ENCODE peak calls at places on chromosomes 5 and 9, in seven cellular contexts. K, Q, P, O, E, F and T are unnamed samples.

GRCh38 chr9:124309665-124310064 is 51.9 kb downstream of the NEK6 start:
- DNase-seq in F (peak; percentile 97), Q (peak; percentile 91), O (peak; percentile 44), K (peak; percentile 97), P (peak; percentile 95), E (no peak), T (peak; percentile 95)

GRCh38 chr5:6843821-6844220 is 130.6 kb downstream of the TENT4A start:
- DNase-seq in K (no peak), E (no peak), F (no peak), P (no peak), O (no peak), Q (no peak), T (no peak)

GRCh38 chr9:70475211-70475610 is 60.8 kb upstream of the KLF9 start:
- DNase-seq in K (no peak), P (no peak), F (no peak), O (no peak), E (peak; percentile 79), Q (peak; percentile 45), T (no peak)

GRCh38 chr5:132138260-132138659 is 64.7 kb downstream of the CSF2 start:
- DNase-seq in F (peak; percentile 54), P (peak; percentile 51), K (peak; percentile 47), Q (no peak), O (no peak), E (no peak), T (peak; percentile 69)

GRCh38 chr5:43646997-43647396 is 44.0 kb downstream of the NNT start:
- DNase-seq in O (no peak), Q (no peak), P (no peak), K (no peak), F (peak; percentile 41), E (no peak), T (peak; percentile 30)

GRCh38 chr9:86632537-86632936 is 278.3 kb upstream of the TUT7 start:
- DNase-seq in K (no peak), O (no peak), F (no peak), Q (no peak), E (no peak), P (no peak), T (no peak)

GRCh38 chr9:85941617-85941930 is 628 bp downstream of the NAA35 start:
- DNase-seq in O (no peak), P (no peak), F (no peak), E (no peak), Q (no peak), K (no peak), T (peak; percentile 8)

GRCh38 chr5:157506066-157506590 is 46.1 kb downstream of the NIPAL4 start:
- DNase-seq in K (peak; percentile 66), Q (no peak), O (no peak), P (no peak), E (no peak), F (no peak), T (peak; percentile 38)

GRCh38 chr5:172492097-172492840 is 37.9 kb upstream of the SH3PXD2B start:
- DNase-seq in O (no peak), Q (no peak), F (no peak), P (no peak), K (no peak), E (no peak), T (no peak)

GRCh38 chr9:6049798-6050197 is 34.4 kb upstream of the RANBP6 start:
- DNase-seq in K (no peak), P (no peak), O (no peak), E (peak; percentile 25), F (no peak), Q (no peak), T (peak; percentile 26)

GRCh38 chr5:129459485-129460120 is 495 bp upstream of the ADAMTS19 start:
- DNase-seq in K (peak; percentile 48), E (peak; percentile 22), P (no peak), O (peak; percentile 16), F (peak; percentile 3), Q (no peak), T (peak; percentile 59)
- H3K4me3 ChIP-seq in K (peak overlapping the region; percentile 50), E (peak overlapping the region; percentile 11), P (peak overlapping the region; percentile 37), O (peak overlapping the region; percentile 65), F (peak overlapping the region; percentile 25), Q (peak overlapping the region; percentile 53), T (peak overlapping the region; percentile 58)

GRCh38 chr5:141422742-141423291 is 2.0 kb downstream of the PCDHGA11 start:
- DNase-seq in Q (no peak), K (no peak), P (no peak), O (no peak), F (no peak), E (no peak), T (no peak)

GRCh38 chr5:141419074-141419880 is 1.6 kb upstream of the PCDHGA11 start:
- DNase-seq in E (no peak), K (no peak), P (no peak), F (no peak), Q (no peak), O (no peak), T (no peak)

GRCh38 chr5:141421489-141421855 is 621 bp downstream of the PCDHGA11 start:
- DNase-seq in P (no peak), O (no peak), E (no peak), Q (no peak), F (peak; percentile 45), K (no peak), T (peak; percentile 34)

DNA sequence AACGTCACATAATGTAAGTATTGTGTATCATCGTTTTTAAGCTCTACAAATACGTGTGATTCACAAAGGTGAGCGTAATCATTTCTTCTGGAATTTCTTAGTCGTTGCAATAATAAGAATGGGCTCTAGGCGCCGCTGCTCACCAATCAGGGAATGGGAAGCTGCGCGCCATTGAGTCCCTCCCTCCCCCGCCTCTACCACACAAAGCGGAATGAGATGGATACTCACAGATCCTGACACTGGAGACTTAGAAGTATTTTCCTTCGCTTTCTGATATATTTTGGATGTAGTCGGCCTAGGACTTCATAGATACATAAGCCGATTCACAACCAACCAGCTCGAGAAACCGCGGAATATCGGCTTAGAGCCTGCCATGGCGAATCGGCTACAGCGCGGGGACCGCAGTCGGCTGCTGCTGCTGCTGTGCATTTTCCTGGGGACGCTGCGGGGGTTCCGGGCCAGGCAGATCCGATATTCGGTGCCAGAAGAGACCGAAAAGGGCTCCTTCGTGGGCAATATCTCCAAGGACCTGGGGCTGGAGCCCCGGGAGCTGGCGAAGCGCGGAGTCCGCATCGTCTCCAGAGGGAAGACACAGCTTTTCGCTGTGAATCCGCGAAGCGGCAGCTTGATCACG is at the start of gene PCDHGA11:
- DNase-seq in Q (no peak), P (no peak), F (peak; percentile 84), E (no peak), K (peak; percentile 38), O (peak; percentile 29), T (peak; percentile 82)
- H3K4me3 ChIP-seq in Q (peak within 1 kb of the TSS; percentile 42), P (peak within 1 kb of the TSS; percentile 47), F (peak within 1 kb of the TSS; percentile 71), E (no peak within 1 kb of the TSS), K (peak within 1 kb of the TSS; percentile 56), O (peak within 1 kb of the TSS; percentile 66), T (peak within 1 kb of the TSS; percentile 55)

GRCh38 chr9:89405832-89406231 is 87.5 kb downstream of the SECISBP2 start:
- DNase-seq in K (no peak), O (no peak), Q (no peak), P (no peak), F (no peak), E (no peak), T (no peak)

GRCh38 chr9:89407070-89407469 is 88.8 kb downstream of the SECISBP2 start:
- DNase-seq in K (no peak), O (no peak), Q (no peak), F (peak; percentile 6), E (no peak), P (no peak), T (peak; percentile 20)

GRCh38 chr9:89404074-89404473 is 85.8 kb downstream of the SECISBP2 start:
- DNase-seq in E (no peak), O (no peak), Q (no peak), K (no peak), P (no peak), F (no peak), T (no peak)

GRCh38 chr9:89400398-89401116 is 82.3 kb downstream of the SECISBP2 start:
- DNase-seq in E (no peak), F (no peak), O (no peak), Q (no peak), P (no peak), K (no peak), T (no peak)

DNA sequence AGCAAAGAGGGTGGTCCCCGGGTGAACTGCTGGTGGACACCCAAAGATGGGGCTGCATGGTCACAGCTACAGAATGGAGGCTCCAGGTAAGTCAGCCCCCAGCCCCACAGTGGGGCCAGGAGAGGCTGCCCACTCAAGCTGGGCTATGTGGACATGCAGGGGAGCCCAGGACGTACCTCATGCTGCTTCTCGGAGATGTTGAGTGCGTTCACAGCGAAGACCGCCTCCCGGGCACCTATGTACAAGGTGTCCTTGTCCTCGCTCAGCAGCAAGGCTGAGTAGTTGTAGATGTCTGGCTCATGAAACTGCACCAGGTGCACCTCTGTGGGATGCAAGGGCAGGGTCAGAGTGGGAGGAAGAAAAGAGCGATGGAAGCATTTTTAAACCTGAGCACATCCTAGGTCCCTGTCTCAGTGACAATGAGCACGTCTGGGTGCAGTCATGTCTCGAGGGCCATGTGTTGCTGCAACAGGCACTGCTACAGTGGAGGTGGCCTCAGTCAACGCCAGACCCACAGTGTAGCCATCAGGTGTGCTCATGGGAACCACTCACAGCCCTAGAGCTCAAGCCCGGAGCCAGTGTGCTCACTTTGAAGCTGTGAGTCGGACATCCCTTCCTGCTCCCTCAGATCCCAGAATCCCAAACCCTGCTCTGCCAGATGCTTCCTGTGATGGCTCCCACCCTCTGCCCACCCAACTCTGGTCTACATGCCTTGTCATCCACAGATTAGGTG is 84.6 kb downstream of the SECISBP2 start:
- DNase-seq in Q (no peak), P (no peak), O (no peak), F (no peak), K (no peak), E (no peak), T (no peak)
- H3K4me3 ChIP-seq in Q (no peak overlapping the region), P (no peak overlapping the region), O (no peak overlapping the region), F (no peak overlapping the region), K (no peak overlapping the region), E (no peak overlapping the region), T (no peak overlapping the region)

DNA sequence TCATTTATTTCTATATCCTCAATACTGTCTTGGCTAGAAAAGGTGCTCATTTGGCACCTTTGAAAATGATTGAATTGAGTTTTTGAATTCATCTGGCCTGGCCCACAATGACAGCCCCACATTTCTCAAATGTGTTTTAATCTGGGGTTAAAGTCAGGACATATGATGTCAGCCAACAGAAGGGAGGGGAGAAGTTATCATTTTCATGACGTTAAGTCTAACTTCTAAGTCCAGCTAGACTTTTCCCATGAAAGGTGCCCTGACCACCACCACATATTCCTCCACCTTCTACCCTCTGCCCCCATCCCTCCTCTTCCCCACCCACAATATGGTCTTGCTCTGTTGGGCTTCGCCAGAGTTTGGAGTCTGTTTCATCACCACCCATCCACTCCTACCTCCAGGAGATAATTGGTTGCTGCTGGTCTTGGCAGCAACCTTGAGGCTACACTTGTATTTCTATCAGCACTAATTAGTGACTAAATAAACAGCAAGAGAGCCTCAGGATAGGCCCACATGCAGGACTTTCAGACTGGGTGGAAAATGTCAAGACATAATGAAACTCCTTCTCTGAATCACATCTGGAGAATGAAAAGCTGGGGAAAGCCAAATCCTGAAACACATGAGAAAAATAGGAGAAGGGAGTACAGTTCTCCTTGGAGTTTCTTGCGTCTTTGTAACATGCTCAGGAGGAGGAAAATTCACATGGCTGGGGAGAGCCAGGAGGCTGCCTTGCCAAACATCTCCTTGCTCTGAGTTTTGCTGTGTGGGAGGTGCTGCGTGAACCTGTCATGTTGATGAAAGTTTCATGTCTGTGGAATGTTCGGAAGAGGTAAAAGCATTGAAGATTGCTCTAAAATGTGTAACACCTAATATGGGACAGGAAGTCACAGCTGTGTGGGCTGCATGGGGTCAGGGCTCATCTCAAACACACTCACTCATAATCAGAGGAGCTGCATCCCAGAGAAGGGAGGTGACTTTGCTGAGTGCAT is 544.7 kb upstream of the KLF4 start:
- DNase-seq in O (peak; percentile 24), K (peak; percentile 90), F (peak; percentile 95), E (no peak), P (peak; percentile 70), Q (no peak), T (peak; percentile 93)
- H3K4me3 ChIP-seq in O (no peak overlapping the region), K (no peak overlapping the region), F (no peak overlapping the region), E (no peak overlapping the region), P (no peak overlapping the region), Q (no peak overlapping the region), T (no peak overlapping the region)